ENCODE peak calls at places on chromosomes 11 and 22, in four cellular contexts. S, H, W and G are unnamed samples.

GRCh38 chr22:32311551-32312071 is 46.1 kb upstream of the RFPL3 start:
- DNase-seq in W (no peak), S (no peak), H (peak), G (no peak)

GRCh38 chr11:111285205-111286079 is 12.9 kb upstream of the POU2AF3 start:
- DNase-seq in S (no peak), H (no peak), W (no peak), G (no peak)

GRCh38 chr11:41578421-41579047 is 119.1 kb upstream of the LRRC4C start:
- DNase-seq in S (peak), H (no peak), W (no peak), G (no peak)

GRCh38 chr22:41231369-41231768 is 9.4 kb downstream of the CHADL start:
- DNase-seq in H (no peak), S (no peak), W (no peak), G (no peak)

GRCh38 chr11:126029237-126029636 is 33.4 kb downstream of the CDON start:
- DNase-seq in H (no peak), S (no peak), W (no peak), G (no peak)

GRCh38 chr11:7536102-7536501 is 22.3 kb downstream of the PPFIBP2 start:
- DNase-seq in H (no peak), S (peak), W (no peak), G (no peak)

GRCh38 chr11:117903505-117904382 is 25.5 kb downstream of the TMPRSS13 start:
- DNase-seq in W (no peak), S (no peak), H (peak), G (no peak)

GRCh38 chr11:16632295-16633200 is 105.9 kb upstream of the C11orf58 start:
- DNase-seq in S (peak), W (no peak), H (no peak), G (no peak)

GRCh38 chr11:36333897-36334296 is 37.8 kb downstream of the PRR5L start:
- DNase-seq in S (peak), H (no peak), W (no peak), G (no peak)

GRCh38 chr11:86101493-86101892 is 32.6 kb upstream of the PICALM start:
- DNase-seq in S (peak), W (no peak), H (no peak), G (no peak)

GRCh38 chr11:68457898-68458249 is 2.7 kb upstream of the PPP6R3 start:
- DNase-seq in W (no peak), S (no peak), H (no peak), G (no peak)

GRCh38 chr11:88348870-88349269 is 11.3 kb upstream of the CTSC start:
- DNase-seq in W (no peak), H (no peak), S (no peak), G (no peak)

GRCh38 chr11:109819410-109819809 is 273.8 kb upstream of the ZC3H12C start:
- DNase-seq in H (no peak), W (no peak), S (no peak), G (no peak)

GRCh38 chr11:72239296-72239848 is 4.6 kb downstream of the PHOX2A start:
- DNase-seq in S (no peak), W (peak), H (no peak), G (no peak)

GRCh38 chr11:102807921-102808320 is 10.0 kb upstream of the MMP1 start:
- DNase-seq in W (no peak), H (no peak), S (peak), G (no peak)

GRCh38 chr11:102813484-102813883 is 15.5 kb upstream of the MMP1 start:
- DNase-seq in S (no peak), W (no peak), H (no peak), G (no peak)

GRCh38 chr11:102812188-102812587 is 14.2 kb upstream of the MMP1 start:
- DNase-seq in H (no peak), S (no peak), W (no peak), G (no peak)

GRCh38 chr11:102806296-102806695 is 8.3 kb upstream of the MMP1 start:
- DNase-seq in H (no peak), W (no peak), S (no peak), G (no peak)

DNA sequence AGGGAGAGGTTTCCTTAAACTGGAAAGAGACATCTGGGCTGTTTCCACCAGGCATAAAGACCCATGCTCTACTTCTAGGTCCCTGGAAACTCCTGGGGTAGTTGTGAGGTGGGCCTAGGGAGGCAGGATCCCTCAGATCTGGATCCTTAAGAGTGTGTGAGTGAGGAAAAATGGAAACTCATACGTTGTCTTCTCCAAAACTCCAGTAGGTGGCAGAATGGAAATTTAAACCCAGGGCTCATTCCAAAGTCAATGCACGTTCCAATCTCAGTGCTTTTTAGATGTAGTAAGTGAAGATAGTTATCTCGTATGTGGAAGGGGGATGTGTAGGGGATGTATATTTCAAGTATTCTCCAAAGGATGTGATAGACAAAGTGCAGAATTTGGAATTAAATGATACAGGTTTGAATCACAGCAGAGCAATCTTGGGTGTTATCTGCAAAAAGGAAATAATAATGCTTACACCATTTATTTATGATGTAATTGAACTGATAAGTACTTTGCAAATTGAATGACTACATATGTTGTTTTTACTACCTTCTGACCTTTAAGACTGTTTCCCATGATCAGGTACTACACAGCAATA is 13.1 kb upstream of the MMP1 start:
- DNase-seq in H (no peak), W (no peak), S (peak), G (no peak)
- TF ChIP-seq CTCF in H (no peak), W (no peak), S (peak), G (no peak)

GRCh38 chr11:103604310-103604709 is 432.1 kb upstream of the DDI1 start:
- DNase-seq in H (no peak), W (no peak), S (no peak), G (no peak)

GRCh38 chr11:103610435-103610834 is 426.0 kb upstream of the DDI1 start:
- DNase-seq in H (no peak), S (no peak), W (no peak), G (no peak)

GRCh38 chr11:103608566-103608965 is 427.9 kb upstream of the DDI1 start:
- DNase-seq in W (no peak), H (no peak), S (no peak), G (no peak)

DNA sequence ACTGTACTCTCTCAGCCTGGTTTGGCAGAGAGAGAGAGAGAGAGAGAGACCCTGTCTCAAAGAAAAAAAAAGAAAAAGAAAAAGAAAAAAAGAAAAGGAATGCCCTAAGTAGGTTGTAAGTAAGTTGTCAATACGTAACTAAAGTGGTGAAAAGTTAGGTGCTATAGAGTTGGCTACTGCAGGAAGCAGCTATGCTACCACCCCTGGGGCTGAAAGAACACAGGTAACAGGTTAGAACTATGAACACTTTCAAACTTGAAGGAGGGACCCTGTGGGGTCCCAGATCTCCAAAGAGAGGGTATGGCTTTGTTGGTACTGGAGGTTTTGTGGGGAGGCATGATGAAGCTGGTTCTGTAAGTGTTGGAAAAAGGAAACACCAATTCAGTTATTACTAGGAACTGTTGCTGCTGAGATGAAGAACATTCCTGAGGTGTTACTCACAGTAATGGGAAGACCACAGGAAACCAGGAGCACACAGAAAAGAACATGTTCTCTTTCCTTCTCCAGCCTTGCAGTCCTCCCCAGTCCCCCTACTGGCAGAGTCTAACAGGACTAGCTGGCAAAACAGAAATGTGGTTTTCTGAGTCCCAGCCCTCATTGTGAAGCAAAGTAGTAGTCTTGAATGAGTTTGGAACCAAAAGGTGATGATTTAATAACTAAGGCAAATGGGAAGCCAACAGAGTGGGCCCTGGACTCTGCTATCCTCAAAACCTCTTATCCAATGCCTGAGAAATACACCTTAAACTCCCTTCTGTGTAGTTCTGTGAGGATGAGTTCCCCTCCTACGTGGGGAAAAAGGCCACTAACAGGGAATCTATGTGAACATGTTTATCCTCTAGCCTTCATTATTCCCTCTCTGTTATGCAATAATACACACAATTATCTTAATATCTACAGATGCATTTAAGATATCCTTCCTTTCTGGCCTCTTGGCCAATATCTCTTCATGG is 427.0 kb upstream of the DDI1 start:
- DNase-seq in S (peak), H (no peak), W (no peak), G (no peak)
- TF ChIP-seq CTCF in S (no peak), H (no peak), W (no peak), G (no peak)

GRCh38 chr11:74683279-74683871 is 47.9 kb downstream of the CHRDL2 start:
- DNase-seq in S (no peak), H (peak), W (no peak), G (no peak)

GRCh38 chr11:74684661-74685060 is 46.6 kb downstream of the CHRDL2 start:
- DNase-seq in W (no peak), H (no peak), S (no peak), G (no peak)

GRCh38 chr11:74682731-74683278 is 48.4 kb downstream of the CHRDL2 start:
- DNase-seq in S (no peak), H (peak), W (no peak), G (no peak)

GRCh38 chr11:74685338-74685737 is 45.9 kb downstream of the CHRDL2 start:
- DNase-seq in W (no peak), S (no peak), H (no peak), G (no peak)

DNA sequence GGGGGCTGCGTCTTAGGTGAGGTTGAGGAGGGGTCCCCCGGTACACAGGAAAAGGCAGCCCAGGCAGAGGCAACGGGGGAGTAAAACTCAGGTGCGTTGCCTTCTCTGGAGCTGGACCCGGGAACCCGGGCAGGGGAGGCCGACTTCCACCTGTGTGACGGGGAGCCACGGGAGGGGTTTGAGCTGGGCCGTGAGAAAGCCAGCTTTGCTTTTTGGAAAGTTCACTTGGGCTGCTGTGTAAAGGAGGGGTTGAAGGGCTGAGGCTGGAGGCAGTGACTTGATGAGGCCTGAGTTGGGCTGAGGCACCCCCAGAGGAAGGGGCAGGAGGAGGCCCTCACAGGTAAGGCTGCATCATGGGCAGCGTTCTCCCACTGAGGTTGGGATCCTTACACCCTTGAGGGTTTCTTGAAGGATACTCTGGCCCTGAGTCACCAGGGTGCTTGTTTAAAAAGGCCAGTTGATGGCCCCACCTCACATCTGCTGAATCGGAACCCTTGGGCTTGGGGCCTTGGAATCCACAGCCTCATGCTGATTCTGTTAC is 47.2 kb downstream of the CHRDL2 start:
- DNase-seq in S (no peak), H (peak), W (no peak), G (no peak)
- TF ChIP-seq CTCF in S (no peak), H (no peak), W (no peak), G (no peak)

GRCh38 chr11:48116843-48117242 is 99.8 kb upstream of the OR4B1 start:
- DNase-seq in W (no peak), S (peak), H (no peak), G (no peak)
- TF ChIP-seq CTCF in W (no peak), S (peak), H (no peak), G (no peak)

GRCh38 chr11:62727833-62728721 is at the start of gene TTC9C:
- DNase-seq in H (peak), W (peak), S (peak), G (peak)

GRCh38 chr11:62727007-62727832 is at the start of gene HNRNPUL2:
- DNase-seq in H (peak), S (peak), W (peak), G (peak)

GRCh38 chr11:62737196-62737595 is 8.9 kb downstream of the TTC9C start:
- DNase-seq in W (no peak), H (no peak), S (no peak), G (no peak)

GRCh38 chr11:62732830-62733229 is 4.5 kb downstream of the TTC9C start:
- DNase-seq in S (peak), H (no peak), W (no peak), G (no peak)
- TF ChIP-seq CTCF in S (peak), H (no peak), W (no peak), G (no peak)